ENCODE peak calls at places on chromosomes 3 and 15, in nine cellular contexts. One of them, this sample, is unnamed.
A peak's percentile ranks its signal among the peaks of the same experiment; 100 is the strongest.

GRCh38 chr15:101288905-101289513 is 6.0 kb downstream of the SNRPA1 start:
- DNase-seq in mucosa of gallbladder: no peak
- DNase-seq in CD8-positive, alpha-beta memory T cell: no peak
- DNase-seq in GM03348: peak; percentile 66
- DNase-seq in epithelial cell of esophagus: peak; percentile 70
- DNase-seq in NCI-H1436 treated with DMSO at 0.1 percent for 48 hours: no peak
- DNase-seq in iris pigment epithelial cell: peak; percentile 57
- DNase-seq in cerebellum: peak; percentile 21
- DNase-seq in mesothelial cell of epicardium: no peak
- DNase-seq in this sample: no peak

GRCh38 chr15:55267401-55268053 is 22.1 kb downstream of the RAB27A start:
- DNase-seq in mesothelial cell of epicardium: no peak
- DNase-seq in mucosa of gallbladder: peak; percentile 55
- DNase-seq in cerebellum: no peak
- DNase-seq in epithelial cell of esophagus: no peak
- DNase-seq in GM03348: no peak
- DNase-seq in NCI-H1436 treated with DMSO at 0.1 percent for 48 hours: no peak
- DNase-seq in CD8-positive, alpha-beta memory T cell: peak; percentile 90
- DNase-seq in iris pigment epithelial cell: peak; percentile 61
- DNase-seq in this sample: no peak

GRCh38 chr3:192445768-192446644 is 281.3 kb downstream of the FGF12 start:
- DNase-seq in mesothelial cell of epicardium: no peak
- DNase-seq in cerebellum: no peak
- DNase-seq in epithelial cell of esophagus: peak; percentile 36
- DNase-seq in mucosa of gallbladder: no peak
- DNase-seq in NCI-H1436 treated with DMSO at 0.1 percent for 48 hours: peak; percentile 63
- DNase-seq in GM03348: peak; percentile 11
- DNase-seq in CD8-positive, alpha-beta memory T cell: no peak
- DNase-seq in iris pigment epithelial cell: no peak
- DNase-seq in this sample: peak; percentile 25

GRCh38 chr3:136703429-136703828 is 48.7 kb downstream of the STAG1 start:
- DNase-seq in CD8-positive, alpha-beta memory T cell: no peak
- DNase-seq in GM03348: no peak
- DNase-seq in cerebellum: no peak
- DNase-seq in NCI-H1436 treated with DMSO at 0.1 percent for 48 hours: no peak
- DNase-seq in mucosa of gallbladder: no peak
- DNase-seq in mesothelial cell of epicardium: no peak
- DNase-seq in iris pigment epithelial cell: no peak
- DNase-seq in epithelial cell of esophagus: no peak
- DNase-seq in this sample: no peak

GRCh38 chr15:57236561-57237281 is 139.6 kb upstream of the CGNL1 start:
- DNase-seq in mucosa of gallbladder: no peak
- DNase-seq in iris pigment epithelial cell: no peak
- DNase-seq in NCI-H1436 treated with DMSO at 0.1 percent for 48 hours: no peak
- DNase-seq in epithelial cell of esophagus: no peak
- DNase-seq in cerebellum: no peak
- DNase-seq in GM03348: no peak
- DNase-seq in CD8-positive, alpha-beta memory T cell: no peak
- DNase-seq in mesothelial cell of epicardium: no peak
- DNase-seq in this sample: no peak

GRCh38 chr15:41462396-41462795 is 31.3 kb upstream of the ITPKA start:
- DNase-seq in GM03348: no peak
- DNase-seq in mesothelial cell of epicardium: no peak
- DNase-seq in NCI-H1436 treated with DMSO at 0.1 percent for 48 hours: no peak
- DNase-seq in iris pigment epithelial cell: peak; percentile 65
- DNase-seq in cerebellum: no peak
- DNase-seq in epithelial cell of esophagus: no peak
- DNase-seq in mucosa of gallbladder: no peak
- DNase-seq in CD8-positive, alpha-beta memory T cell: no peak
- DNase-seq in this sample: no peak

GRCh38 chr3:195888311-195888761 is 20.0 kb downstream of the TNK2 start:
- DNase-seq in iris pigment epithelial cell: no peak
- DNase-seq in GM03348: no peak
- DNase-seq in cerebellum: no peak
- DNase-seq in mucosa of gallbladder: no peak
- DNase-seq in NCI-H1436 treated with DMSO at 0.1 percent for 48 hours: no peak
- DNase-seq in epithelial cell of esophagus: no peak
- DNase-seq in mesothelial cell of epicardium: no peak
- DNase-seq in CD8-positive, alpha-beta memory T cell: no peak
- DNase-seq in this sample: no peak

GRCh38 chr3:107240183-107241091 is 136.8 kb upstream of the CCDC54 start:
- DNase-seq in NCI-H1436 treated with DMSO at 0.1 percent for 48 hours: no peak
- DNase-seq in CD8-positive, alpha-beta memory T cell: peak; percentile 80
- DNase-seq in mucosa of gallbladder: peak; percentile 71
- DNase-seq in GM03348: peak; percentile 96
- DNase-seq in cerebellum: peak; percentile 83
- DNase-seq in epithelial cell of esophagus: peak; percentile 73
- DNase-seq in mesothelial cell of epicardium: peak; percentile 84
- DNase-seq in iris pigment epithelial cell: peak; percentile 72
- DNase-seq in this sample: peak; percentile 52

GRCh38 chr15:74264081-74264501 is 28.0 kb downstream of the CCDC33 start:
- DNase-seq in iris pigment epithelial cell: no peak
- DNase-seq in mucosa of gallbladder: no peak
- DNase-seq in NCI-H1436 treated with DMSO at 0.1 percent for 48 hours: no peak
- DNase-seq in epithelial cell of esophagus: no peak
- DNase-seq in mesothelial cell of epicardium: no peak
- DNase-seq in cerebellum: peak; percentile 70
- DNase-seq in CD8-positive, alpha-beta memory T cell: no peak
- DNase-seq in GM03348: no peak
- DNase-seq in this sample: no peak

GRCh38 chr3:172084871-172085556 is 45.6 kb downstream of the FNDC3B start:
- DNase-seq in mucosa of gallbladder: no peak
- DNase-seq in cerebellum: no peak
- DNase-seq in epithelial cell of esophagus: no peak
- DNase-seq in mesothelial cell of epicardium: no peak
- DNase-seq in iris pigment epithelial cell: peak; percentile 82
- DNase-seq in NCI-H1436 treated with DMSO at 0.1 percent for 48 hours: no peak
- DNase-seq in GM03348: no peak
- DNase-seq in CD8-positive, alpha-beta memory T cell: no peak
- DNase-seq in this sample: no peak

GRCh38 chr3:25910997-25911396 is 121.1 kb downstream of the OXSM start:
- DNase-seq in mucosa of gallbladder: no peak
- DNase-seq in CD8-positive, alpha-beta memory T cell: peak; percentile 48
- DNase-seq in NCI-H1436 treated with DMSO at 0.1 percent for 48 hours: no peak
- DNase-seq in epithelial cell of esophagus: peak; percentile 32
- DNase-seq in GM03348: no peak
- DNase-seq in iris pigment epithelial cell: peak; percentile 34
- DNase-seq in cerebellum: no peak
- DNase-seq in mesothelial cell of epicardium: no peak
- DNase-seq in this sample: peak; percentile 36

GRCh38 chr3:52973806-52974205 is 72.1 kb downstream of the SFMBT1 start:
- DNase-seq in GM03348: peak; percentile 5
- DNase-seq in epithelial cell of esophagus: no peak
- DNase-seq in CD8-positive, alpha-beta memory T cell: no peak
- DNase-seq in mucosa of gallbladder: no peak
- DNase-seq in cerebellum: no peak
- DNase-seq in mesothelial cell of epicardium: no peak
- DNase-seq in iris pigment epithelial cell: peak; percentile 64
- DNase-seq in NCI-H1436 treated with DMSO at 0.1 percent for 48 hours: no peak
- DNase-seq in this sample: no peak

GRCh38 chr3:130968231-130968630 is 58.4 kb downstream of the ASTE1 start:
- DNase-seq in epithelial cell of esophagus: no peak
- DNase-seq in GM03348: no peak
- DNase-seq in iris pigment epithelial cell: peak; percentile 73
- DNase-seq in mucosa of gallbladder: no peak
- DNase-seq in cerebellum: no peak
- DNase-seq in mesothelial cell of epicardium: no peak
- DNase-seq in CD8-positive, alpha-beta memory T cell: no peak
- DNase-seq in NCI-H1436 treated with DMSO at 0.1 percent for 48 hours: no peak
- DNase-seq in this sample: no peak